ENCODE peak calls at places on chromosomes 5 and 9, in four cellular contexts. N is fibroblast of lung, F is PC-9, K is SK-N-SH. P is an unnamed sample. For H3K79me2, the result is how much of the 10 kb centered on the place peaks cover.

GRCh38 chr5:98933446-98934072 is 4.8 kb upstream of the CHD1 start:
- DNase-seq in K (no peak), F (no peak), N (no peak), P (no peak)

GRCh38 chr9:133735894-133736293 is 2.3 kb downstream of the SARDH start:
- DNase-seq in K (no peak), F (no peak), N (no peak), P (no peak)

GRCh38 chr5:150473673-150474358 is 24.3 kb upstream of the RPS14 start:
- DNase-seq in F (peak), N (no peak), K (no peak), P (peak)

GRCh38 chr5:79512692-79513518 is 1.0 kb downstream of the HOMER1 start:
- DNase-seq in K (peak), N (peak), F (peak), P (no peak)

GRCh38 chr5:172757394-172758010 is 13.5 kb downstream of the DUSP1 start:
- DNase-seq in K (no peak), F (no peak), N (no peak), P (no peak)

GRCh38 chr9:121463026-121463827 is 36.4 kb downstream of the GGTA1 start:
- DNase-seq in K (peak), F (peak), N (no peak), P (peak)

GRCh38 chr5:179610109-179610902 is 13.2 kb downstream of the HNRNPH1 start:
- DNase-seq in K (no peak), F (no peak), N (peak), P (no peak)

GRCh38 chr5:149337746-149338145 is 7.6 kb upstream of the GRPEL2 start:
- DNase-seq in N (no peak), K (no peak), F (no peak), P (no peak)

GRCh38 chr5:139873033-139873794 is 77.6 kb downstream of the PSD2 start:
- DNase-seq in N (no peak), F (no peak), K (no peak), P (no peak)

GRCh38 chr5:56951946-56952691 is at the start of gene MIER3:
- DNase-seq in N (peak), F (peak), K (peak), P (peak)

GRCh38 chr9:124486778-124487490 is 20.3 kb downstream of the NR5A1 start:
- DNase-seq in K (no peak), F (no peak), N (no peak), P (no peak)

GRCh38 chr5:162193012-162193411 is 125.4 kb downstream of the GABRG2 start:
- DNase-seq in N (no peak), K (no peak), F (no peak), P (no peak)
- H3K79me2 ChIP-seq in N (under half), K (under half), F (under half), P (under half)

DNA sequence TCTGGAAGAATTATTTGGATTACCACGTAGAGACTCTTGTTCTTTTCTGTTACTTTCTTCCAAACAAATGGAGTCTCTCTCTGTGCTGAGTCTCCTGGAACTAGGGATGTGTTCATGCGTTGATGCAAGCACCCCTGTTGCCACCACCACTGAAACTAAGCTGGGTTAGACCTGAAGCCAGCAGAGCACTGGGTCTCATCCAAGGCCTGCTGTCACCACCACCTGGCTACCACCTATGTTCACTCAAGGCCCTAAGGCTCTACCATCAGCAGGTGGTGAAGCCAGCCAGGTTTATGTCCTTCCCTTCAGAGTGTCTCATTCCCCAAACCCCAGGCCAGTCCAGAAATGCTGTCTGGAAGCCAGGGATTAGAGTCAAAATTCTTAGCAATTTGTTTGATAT is 13.3 kb downstream of the RIC1 start:
- DNase-seq in K (no peak), N (no peak), F (no peak), P (no peak)
- H3K79me2 ChIP-seq in K (half or more), N (half or more), F (half or more), P (half or more)

DNA sequence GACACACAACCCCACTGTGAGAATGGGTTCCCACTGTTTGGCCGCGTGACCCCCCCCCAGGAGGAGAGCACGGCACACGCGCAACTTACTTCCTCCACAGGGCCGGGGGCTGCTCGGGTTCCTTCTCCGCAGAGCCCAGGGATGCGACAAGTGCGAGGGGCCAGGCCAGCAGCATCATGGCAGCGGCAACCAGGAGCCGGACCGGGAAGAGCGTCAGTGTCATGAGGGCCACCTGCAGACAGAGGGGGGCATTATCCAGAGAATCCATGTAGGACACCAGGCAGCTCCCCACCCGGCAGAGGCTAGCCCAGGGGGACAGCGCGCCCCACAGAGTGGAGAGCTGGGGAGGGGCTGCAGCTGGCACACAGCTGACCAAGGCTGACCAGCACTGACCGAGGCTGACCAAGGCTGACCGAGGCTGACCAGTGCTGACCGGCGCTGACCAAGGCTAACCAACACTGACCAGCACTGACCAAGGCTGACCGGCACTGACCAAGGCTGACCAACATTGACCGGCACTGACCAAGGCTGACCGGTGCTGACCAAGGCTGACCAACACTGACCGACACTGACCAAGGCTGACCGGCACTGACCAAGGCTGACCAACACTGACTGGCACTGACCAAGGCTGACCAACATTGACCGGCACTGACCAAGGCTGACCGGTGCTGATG is 22.3 kb downstream of the LPCAT1 start:
- DNase-seq in F (no peak), N (no peak), K (no peak), P (no peak)
- H3K79me2 ChIP-seq in F (under half), N (half or more), K (half or more), P (half or more)

GRCh38 chr5:138568061-138568824 is 7.0 kb downstream of the HSPA9 start:
- DNase-seq in K (peak), N (no peak), F (no peak), P (peak)
- H3K79me2 ChIP-seq in K (half or more), N (half or more), F (half or more), P (half or more)

GRCh38 chr9:107286057-107286456 is 3.0 kb downstream of the RAD23B start:
- DNase-seq in N (peak), K (no peak), F (no peak), P (peak)

GRCh38 chr9:107282759-107283620 is at the start of gene RAD23B:
- DNase-seq in N (peak), F (peak), K (peak), P (peak)

GRCh38 chr9:107284636-107285035 is 1.6 kb downstream of the RAD23B start:
- DNase-seq in F (no peak), N (no peak), K (no peak), P (no peak)

GRCh38 chr9:107283621-107284616 is 840 bp downstream of the RAD23B start:
- DNase-seq in N (peak), F (peak), K (no peak), P (peak)

GRCh38 chr9:107285292-107285691 is 2.2 kb downstream of the RAD23B start:
- DNase-seq in N (no peak), K (no peak), F (no peak), P (no peak)
- H3K79me2 ChIP-seq in N (half or more), K (half or more), F (half or more), P (half or more)

DNA sequence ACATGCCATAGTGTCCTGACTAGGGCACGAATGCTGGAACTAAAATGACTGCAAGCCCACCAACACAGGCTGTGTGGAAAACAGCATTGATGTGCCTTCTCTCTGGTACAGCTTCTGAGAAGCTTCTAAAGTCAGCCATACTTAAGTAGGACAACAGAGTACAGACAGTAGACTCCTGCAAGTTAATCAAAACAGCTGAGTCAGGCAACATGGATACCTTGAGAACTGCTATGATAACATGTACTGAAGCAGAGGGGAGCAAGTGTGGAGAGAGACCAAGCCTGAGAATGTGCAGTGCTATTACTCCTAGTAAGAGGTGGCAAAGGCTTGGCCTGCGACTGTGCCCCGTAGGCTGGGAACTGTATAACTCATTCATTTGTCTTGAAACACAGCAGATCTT is 2.5 kb downstream of the ISCA1 start:
- DNase-seq in K (no peak), F (no peak), N (no peak), P (no peak)
- H3K79me2 ChIP-seq in K (half or more), F (half or more), N (under half), P (half or more)

GRCh38 chr9:129987047-129987446 is 55.9 kb downstream of the FNBP1 start:
- DNase-seq in F (no peak), K (no peak), N (no peak), P (no peak)
- H3K79me2 ChIP-seq in F (under half), K (under half), N (under half), P (under half)

P was measured in astrocyte.